ENCODE peak calls at places on chromosomes 3 and 15, in six cellular contexts. One of them, this sample, is unnamed.

GRCh38 chr3:12508316-12508715 is 24.0 kb downstream of the TSEN2 start:
- DNase-seq in activated naive CD8-positive, alpha-beta T cell treated with anti-CD3 and anti-CD28 coated beads, Interleukin-2, amount 50 U/mL, for 24 hours: no peak
- DNase-seq in ELF-1: peak
- DNase-seq in ELR: peak
- DNase-seq in neuronal stem cell: no peak
- DNase-seq in upper lobe of right lung: no peak
- DNase-seq in this sample: no peak

GRCh38 chr3:188241883-188242282 is 87.9 kb downstream of the LPP start:
- DNase-seq in activated naive CD8-positive, alpha-beta T cell treated with anti-CD3 and anti-CD28 coated beads, Interleukin-2, amount 50 U/mL, for 24 hours: no peak
- DNase-seq in ELF-1: no peak
- DNase-seq in ELR: peak
- DNase-seq in neuronal stem cell: no peak
- DNase-seq in upper lobe of right lung: no peak
- DNase-seq in this sample: no peak

GRCh38 chr3:49674491-49674983 is 386 bp downstream of the APEH start:
- DNase-seq in activated naive CD8-positive, alpha-beta T cell treated with anti-CD3 and anti-CD28 coated beads, Interleukin-2, amount 50 U/mL, for 24 hours: no peak
- DNase-seq in ELF-1: no peak
- DNase-seq in ELR: no peak
- DNase-seq in neuronal stem cell: no peak
- DNase-seq in upper lobe of right lung: no peak
- DNase-seq in this sample: peak

GRCh38 chr3:40404591-40405198 is 17.7 kb downstream of the ENTPD3 start:
- DNase-seq in activated naive CD8-positive, alpha-beta T cell treated with anti-CD3 and anti-CD28 coated beads, Interleukin-2, amount 50 U/mL, for 24 hours: no peak
- DNase-seq in ELF-1: no peak
- DNase-seq in ELR: no peak
- DNase-seq in neuronal stem cell: no peak
- DNase-seq in upper lobe of right lung: no peak
- DNase-seq in this sample: no peak

GRCh38 chr3:32759342-32759741 is 58.5 kb upstream of the TRIM71 start:
- DNase-seq in activated naive CD8-positive, alpha-beta T cell treated with anti-CD3 and anti-CD28 coated beads, Interleukin-2, amount 50 U/mL, for 24 hours: no peak
- DNase-seq in ELF-1: no peak
- DNase-seq in ELR: no peak
- DNase-seq in neuronal stem cell: no peak
- DNase-seq in upper lobe of right lung: no peak
- DNase-seq in this sample: no peak

GRCh38 chr15:43977072-43977884 is 150.5 kb downstream of the WDR76 start:
- DNase-seq in activated naive CD8-positive, alpha-beta T cell treated with anti-CD3 and anti-CD28 coated beads, Interleukin-2, amount 50 U/mL, for 24 hours: peak
- DNase-seq in ELF-1: no peak
- DNase-seq in ELR: peak
- DNase-seq in neuronal stem cell: no peak
- DNase-seq in upper lobe of right lung: no peak
- DNase-seq in this sample: peak

GRCh38 chr15:63599401-63600000 is 2.3 kb downstream of the FBXL22 start:
- DNase-seq in activated naive CD8-positive, alpha-beta T cell treated with anti-CD3 and anti-CD28 coated beads, Interleukin-2, amount 50 U/mL, for 24 hours: peak
- DNase-seq in ELF-1: peak
- DNase-seq in ELR: peak
- DNase-seq in neuronal stem cell: no peak
- DNase-seq in upper lobe of right lung: peak
- DNase-seq in this sample: peak

GRCh38 chr15:52290800-52291199 is 4.8 kb downstream of the MYO5C start:
- DNase-seq in activated naive CD8-positive, alpha-beta T cell treated with anti-CD3 and anti-CD28 coated beads, Interleukin-2, amount 50 U/mL, for 24 hours: no peak
- DNase-seq in ELF-1: no peak
- DNase-seq in ELR: no peak
- DNase-seq in neuronal stem cell: no peak
- DNase-seq in upper lobe of right lung: no peak
- DNase-seq in this sample: no peak

GRCh38 chr15:48759921-48760320 is 50.9 kb downstream of the CEP152 start:
- DNase-seq in activated naive CD8-positive, alpha-beta T cell treated with anti-CD3 and anti-CD28 coated beads, Interleukin-2, amount 50 U/mL, for 24 hours: no peak
- DNase-seq in ELF-1: peak
- DNase-seq in ELR: no peak
- DNase-seq in neuronal stem cell: no peak
- DNase-seq in upper lobe of right lung: no peak
- DNase-seq in this sample: no peak

GRCh38 chr3:69368129-69368741 is 17.7 kb downstream of the FRMD4B start:
- DNase-seq in activated naive CD8-positive, alpha-beta T cell treated with anti-CD3 and anti-CD28 coated beads, Interleukin-2, amount 50 U/mL, for 24 hours: peak
- DNase-seq in ELF-1: no peak
- DNase-seq in ELR: no peak
- DNase-seq in neuronal stem cell: no peak
- DNase-seq in upper lobe of right lung: no peak
- DNase-seq in this sample: peak

GRCh38 chr3:9291991-9292390 is 42.5 kb upstream of the SRGAP3 start:
- DNase-seq in activated naive CD8-positive, alpha-beta T cell treated with anti-CD3 and anti-CD28 coated beads, Interleukin-2, amount 50 U/mL, for 24 hours: no peak
- DNase-seq in ELF-1: no peak
- DNase-seq in ELR: no peak
- DNase-seq in neuronal stem cell: no peak
- DNase-seq in upper lobe of right lung: no peak
- DNase-seq in this sample: no peak

GRCh38 chr3:8996681-8997121 is 33.4 kb upstream of the RAD18 start:
- DNase-seq in activated naive CD8-positive, alpha-beta T cell treated with anti-CD3 and anti-CD28 coated beads, Interleukin-2, amount 50 U/mL, for 24 hours: no peak
- DNase-seq in ELF-1: peak
- DNase-seq in ELR: peak
- DNase-seq in neuronal stem cell: no peak
- DNase-seq in upper lobe of right lung: no peak
- DNase-seq in this sample: no peak

GRCh38 chr15:68794869-68795268 is 25.8 kb downstream of the ANP32A start:
- DNase-seq in activated naive CD8-positive, alpha-beta T cell treated with anti-CD3 and anti-CD28 coated beads, Interleukin-2, amount 50 U/mL, for 24 hours: no peak
- DNase-seq in ELF-1: no peak
- DNase-seq in ELR: no peak
- DNase-seq in neuronal stem cell: no peak
- DNase-seq in upper lobe of right lung: no peak
- DNase-seq in this sample: no peak

GRCh38 chr3:192155194-192155593 is 572.1 kb downstream of the FGF12 start:
- DNase-seq in activated naive CD8-positive, alpha-beta T cell treated with anti-CD3 and anti-CD28 coated beads, Interleukin-2, amount 50 U/mL, for 24 hours: no peak
- DNase-seq in ELF-1: peak
- DNase-seq in ELR: no peak
- DNase-seq in neuronal stem cell: no peak
- DNase-seq in upper lobe of right lung: no peak
- DNase-seq in this sample: no peak

GRCh38 chr3:47347217-47347801 is 33.5 kb upstream of the PTPN23 start:
- DNase-seq in activated naive CD8-positive, alpha-beta T cell treated with anti-CD3 and anti-CD28 coated beads, Interleukin-2, amount 50 U/mL, for 24 hours: no peak
- DNase-seq in ELF-1: peak
- DNase-seq in ELR: peak
- DNase-seq in neuronal stem cell: no peak
- DNase-seq in upper lobe of right lung: no peak
- DNase-seq in this sample: no peak

GRCh38 chr3:155956508-155957411 is 86.3 kb downstream of the GMPS start:
- DNase-seq in activated naive CD8-positive, alpha-beta T cell treated with anti-CD3 and anti-CD28 coated beads, Interleukin-2, amount 50 U/mL, for 24 hours: no peak
- DNase-seq in ELF-1: no peak
- DNase-seq in ELR: no peak
- DNase-seq in neuronal stem cell: no peak
- DNase-seq in upper lobe of right lung: no peak
- DNase-seq in this sample: no peak

GRCh38 chr3:41363830-41364523 is 164.7 kb downstream of the CTNNB1 start:
- DNase-seq in activated naive CD8-positive, alpha-beta T cell treated with anti-CD3 and anti-CD28 coated beads, Interleukin-2, amount 50 U/mL, for 24 hours: no peak
- DNase-seq in ELF-1: peak
- DNase-seq in ELR: no peak
- DNase-seq in neuronal stem cell: peak
- DNase-seq in upper lobe of right lung: no peak
- DNase-seq in this sample: no peak

GRCh38 chr3:29335438-29335837 is 54.6 kb downstream of the RBMS3 start:
- DNase-seq in activated naive CD8-positive, alpha-beta T cell treated with anti-CD3 and anti-CD28 coated beads, Interleukin-2, amount 50 U/mL, for 24 hours: no peak
- DNase-seq in ELF-1: peak
- DNase-seq in ELR: peak
- DNase-seq in neuronal stem cell: peak
- DNase-seq in upper lobe of right lung: peak
- DNase-seq in this sample: no peak

GRCh38 chr15:100858294-100858693 is 21.3 kb upstream of the ALDH1A3 start:
- DNase-seq in activated naive CD8-positive, alpha-beta T cell treated with anti-CD3 and anti-CD28 coated beads, Interleukin-2, amount 50 U/mL, for 24 hours: no peak
- DNase-seq in ELF-1: no peak
- DNase-seq in ELR: no peak
- DNase-seq in neuronal stem cell: no peak
- DNase-seq in upper lobe of right lung: no peak
- DNase-seq in this sample: no peak

GRCh38 chr3:39065197-39065596 is 13.4 kb downstream of the WDR48 start:
- DNase-seq in activated naive CD8-positive, alpha-beta T cell treated with anti-CD3 and anti-CD28 coated beads, Interleukin-2, amount 50 U/mL, for 24 hours: no peak
- DNase-seq in ELF-1: peak
- DNase-seq in ELR: peak
- DNase-seq in neuronal stem cell: no peak
- DNase-seq in upper lobe of right lung: no peak
- DNase-seq in this sample: peak

GRCh38 chr3:50738252-50738598 is 63.5 kb downstream of the DOCK3 start:
- DNase-seq in activated naive CD8-positive, alpha-beta T cell treated with anti-CD3 and anti-CD28 coated beads, Interleukin-2, amount 50 U/mL, for 24 hours: no peak
- DNase-seq in ELF-1: peak
- DNase-seq in ELR: no peak
- DNase-seq in neuronal stem cell: no peak
- DNase-seq in upper lobe of right lung: no peak
- DNase-seq in this sample: no peak

GRCh38 chr3:14631687-14632444 is 19.7 kb upstream of the CCDC174 start:
- DNase-seq in activated naive CD8-positive, alpha-beta T cell treated with anti-CD3 and anti-CD28 coated beads, Interleukin-2, amount 50 U/mL, for 24 hours: no peak
- DNase-seq in ELF-1: no peak
- DNase-seq in ELR: no peak
- DNase-seq in neuronal stem cell: no peak
- DNase-seq in upper lobe of right lung: no peak
- DNase-seq in this sample: no peak

GRCh38 chr3:49563040-49563578 is 8.8 kb downstream of the BSN start:
- DNase-seq in activated naive CD8-positive, alpha-beta T cell treated with anti-CD3 and anti-CD28 coated beads, Interleukin-2, amount 50 U/mL, for 24 hours: no peak
- DNase-seq in ELF-1: peak
- DNase-seq in ELR: no peak
- DNase-seq in neuronal stem cell: no peak
- DNase-seq in upper lobe of right lung: peak
- DNase-seq in this sample: no peak

GRCh38 chr3:71581451-71581980 is 2.0 kb downstream of the FOXP1 start:
- DNase-seq in activated naive CD8-positive, alpha-beta T cell treated with anti-CD3 and anti-CD28 coated beads, Interleukin-2, amount 50 U/mL, for 24 hours: peak
- DNase-seq in ELF-1: peak
- DNase-seq in ELR: peak
- DNase-seq in neuronal stem cell: no peak
- DNase-seq in upper lobe of right lung: peak
- DNase-seq in this sample: peak

GRCh38 chr3:127019449-127019848 is 36.5 kb downstream of the PLXNA1 start:
- DNase-seq in activated naive CD8-positive, alpha-beta T cell treated with anti-CD3 and anti-CD28 coated beads, Interleukin-2, amount 50 U/mL, for 24 hours: no peak
- DNase-seq in ELF-1: no peak
- DNase-seq in ELR: peak
- DNase-seq in neuronal stem cell: no peak
- DNase-seq in upper lobe of right lung: no peak
- DNase-seq in this sample: no peak

GRCh38 chr15:48340111-48340510 is 8.9 kb downstream of the DUT start:
- DNase-seq in activated naive CD8-positive, alpha-beta T cell treated with anti-CD3 and anti-CD28 coated beads, Interleukin-2, amount 50 U/mL, for 24 hours: no peak
- DNase-seq in ELF-1: no peak
- DNase-seq in ELR: no peak
- DNase-seq in neuronal stem cell: no peak
- DNase-seq in upper lobe of right lung: no peak
- DNase-seq in this sample: no peak

GRCh38 chr3:149646181-149646766 is 11.6 kb downstream of the WWTR1 start:
- DNase-seq in activated naive CD8-positive, alpha-beta T cell treated with anti-CD3 and anti-CD28 coated beads, Interleukin-2, amount 50 U/mL, for 24 hours: no peak
- DNase-seq in ELF-1: no peak
- DNase-seq in ELR: peak
- DNase-seq in neuronal stem cell: no peak
- DNase-seq in upper lobe of right lung: no peak
- DNase-seq in this sample: no peak

GRCh38 chr3:158539414-158540014 is 31.5 kb upstream of the MLF1 start:
- DNase-seq in activated naive CD8-positive, alpha-beta T cell treated with anti-CD3 and anti-CD28 coated beads, Interleukin-2, amount 50 U/mL, for 24 hours: peak
- DNase-seq in ELF-1: peak
- DNase-seq in ELR: peak
- DNase-seq in neuronal stem cell: peak
- DNase-seq in upper lobe of right lung: no peak
- DNase-seq in this sample: peak

GRCh38 chr3:117036259-117036799 is 326.8 kb downstream of the TUSC7 start:
- DNase-seq in activated naive CD8-positive, alpha-beta T cell treated with anti-CD3 and anti-CD28 coated beads, Interleukin-2, amount 50 U/mL, for 24 hours: no peak
- DNase-seq in ELF-1: no peak
- DNase-seq in ELR: peak
- DNase-seq in neuronal stem cell: no peak
- DNase-seq in upper lobe of right lung: no peak
- DNase-seq in this sample: no peak

GRCh38 chr3:17372811-17373210 is 369.6 kb downstream of the TBC1D5 start:
- DNase-seq in activated naive CD8-positive, alpha-beta T cell treated with anti-CD3 and anti-CD28 coated beads, Interleukin-2, amount 50 U/mL, for 24 hours: no peak
- DNase-seq in ELF-1: no peak
- DNase-seq in ELR: peak
- DNase-seq in neuronal stem cell: no peak
- DNase-seq in upper lobe of right lung: no peak
- DNase-seq in this sample: no peak

GRCh38 chr3:38950000-38950399 is 101.7 kb downstream of the SCN11A start:
- DNase-seq in activated naive CD8-positive, alpha-beta T cell treated with anti-CD3 and anti-CD28 coated beads, Interleukin-2, amount 50 U/mL, for 24 hours: no peak
- DNase-seq in ELF-1: no peak
- DNase-seq in ELR: no peak
- DNase-seq in neuronal stem cell: no peak
- DNase-seq in upper lobe of right lung: no peak
- DNase-seq in this sample: no peak

GRCh38 chr15:22257668-22258401 is 177.5 kb downstream of the OR4M2 start:
- DNase-seq in activated naive CD8-positive, alpha-beta T cell treated with anti-CD3 and anti-CD28 coated beads, Interleukin-2, amount 50 U/mL, for 24 hours: no peak
- DNase-seq in ELF-1: peak
- DNase-seq in ELR: no peak
- DNase-seq in neuronal stem cell: no peak
- DNase-seq in upper lobe of right lung: no peak
- DNase-seq in this sample: no peak

GRCh38 chr15:33561407-33561806 is 250.6 kb downstream of the RYR3 start:
- DNase-seq in activated naive CD8-positive, alpha-beta T cell treated with anti-CD3 and anti-CD28 coated beads, Interleukin-2, amount 50 U/mL, for 24 hours: no peak
- DNase-seq in ELF-1: no peak
- DNase-seq in ELR: no peak
- DNase-seq in neuronal stem cell: no peak
- DNase-seq in upper lobe of right lung: no peak
- DNase-seq in this sample: no peak

GRCh38 chr3:189269356-189269755 is 97.6 kb downstream of the TPRG1 start:
- DNase-seq in activated naive CD8-positive, alpha-beta T cell treated with anti-CD3 and anti-CD28 coated beads, Interleukin-2, amount 50 U/mL, for 24 hours: no peak
- DNase-seq in ELF-1: no peak
- DNase-seq in ELR: peak
- DNase-seq in neuronal stem cell: no peak
- DNase-seq in upper lobe of right lung: no peak
- DNase-seq in this sample: no peak

GRCh38 chr15:70505411-70505919 is 257.9 kb downstream of the UACA start:
- DNase-seq in activated naive CD8-positive, alpha-beta T cell treated with anti-CD3 and anti-CD28 coated beads, Interleukin-2, amount 50 U/mL, for 24 hours: no peak
- DNase-seq in ELF-1: peak
- DNase-seq in ELR: peak
- DNase-seq in neuronal stem cell: no peak
- DNase-seq in upper lobe of right lung: peak
- DNase-seq in this sample: no peak

GRCh38 chr15:90530250-90531051 is 728 bp downstream of the CRTC3 start:
- DNase-seq in activated naive CD8-positive, alpha-beta T cell treated with anti-CD3 and anti-CD28 coated beads, Interleukin-2, amount 50 U/mL, for 24 hours: peak
- DNase-seq in ELF-1: peak
- DNase-seq in ELR: peak
- DNase-seq in neuronal stem cell: peak
- DNase-seq in upper lobe of right lung: peak
- DNase-seq in this sample: peak

GRCh38 chr3:66407281-66408218 is 93.3 kb downstream of the LRIG1 start:
- DNase-seq in activated naive CD8-positive, alpha-beta T cell treated with anti-CD3 and anti-CD28 coated beads, Interleukin-2, amount 50 U/mL, for 24 hours: peak
- DNase-seq in ELF-1: peak
- DNase-seq in ELR: peak
- DNase-seq in neuronal stem cell: peak
- DNase-seq in upper lobe of right lung: peak
- DNase-seq in this sample: peak

GRCh38 chr3:78516437-78516836 is 1251.4 kb downstream of the ROBO1 start:
- DNase-seq in activated naive CD8-positive, alpha-beta T cell treated with anti-CD3 and anti-CD28 coated beads, Interleukin-2, amount 50 U/mL, for 24 hours: no peak
- DNase-seq in ELF-1: no peak
- DNase-seq in ELR: no peak
- DNase-seq in neuronal stem cell: no peak
- DNase-seq in upper lobe of right lung: no peak
- DNase-seq in this sample: no peak

This sample was measured in activated CD8-positive, alpha-beta T cell treated with anti-CD3 and anti-CD28 coated beads, Interleukin-2, amount 10 ng/mL, durations not matched to agents 7 days and 5 days.